ENCODE peak calls at places on chromosomes 2 and 18, in seven cellular contexts. Z is adrenal gland, X is ovary, J is endothelial cell of umbilical vein, H is A549, L is IMR-90, Q is transverse colon. W is an unnamed sample.
A peak's percentile ranks its signal among the peaks of the same experiment; 100 is the strongest.

GRCh38 chr2:122078451-122078850 is 323.0 kb downstream of the TSN start:
- DNase-seq in J (no peak), Q (no peak), L (peak; percentile 19), Z (no peak), H (no peak), X (no peak), W (no peak)

GRCh38 chr2:68715353-68716041 is 19.1 kb upstream of the ARHGAP25 start:
- DNase-seq in X (peak; percentile 25), Z (peak; percentile 73), J (peak; percentile 54), H (peak; percentile 81), Q (peak; percentile 69), L (peak; percentile 38), W (peak; percentile 61)

GRCh38 chr2:219875036-219875435 is 247.6 kb downstream of the SLC4A3 start:
- DNase-seq in L (no peak), J (no peak), Q (no peak), H (no peak), Z (no peak), X (no peak), W (no peak)

GRCh38 chr2:67242456-67242855 is 154.7 kb upstream of the ETAA1 start:
- DNase-seq in Z (no peak), X (no peak), H (no peak), L (no peak), Q (no peak), J (no peak), W (no peak)

GRCh38 chr2:44100351-44100750 is 68.3 kb upstream of the PPM1B start:
- DNase-seq in Z (peak; percentile 89), L (peak; percentile 95), J (peak; percentile 52), H (peak; percentile 60), Q (peak; percentile 40), X (no peak), W (peak; percentile 77)

GRCh38 chr18:11147371-11147860 is 2.0 kb downstream of the PIEZO2 start:
- DNase-seq in L (no peak), X (no peak), Q (no peak), J (no peak), Z (no peak), H (no peak), W (no peak)

GRCh38 chr2:95759481-95760246 is 167.9 kb downstream of the TRIM43 start:
- DNase-seq in Q (no peak), H (no peak), Z (no peak), J (no peak), X (no peak), L (no peak), W (no peak)

GRCh38 chr2:45199973-45200372 is 190.7 kb upstream of the SIX2 start:
- DNase-seq in Q (no peak), H (no peak), X (no peak), Z (no peak), J (no peak), L (no peak), W (no peak)

GRCh38 chr2:61722311-61722710 is 131.5 kb downstream of the FAM161A start:
- DNase-seq in H (no peak), J (no peak), Q (no peak), Z (no peak), X (no peak), L (no peak), W (no peak)

GRCh38 chr18:13397504-13398163 is 179.1 kb downstream of the LDLRAD4 start:
- DNase-seq in J (no peak), H (no peak), X (no peak), Z (no peak), L (no peak), Q (no peak), W (no peak)

GRCh38 chr2:27245116-27245515 is 17.7 kb downstream of the SLC30A3 start:
- DNase-seq in H (no peak), X (no peak), L (no peak), Q (no peak), J (no peak), Z (no peak), W (no peak)

GRCh38 chr2:27249891-27250651 is 12.8 kb downstream of the SLC30A3 start:
- DNase-seq in Z (peak; percentile 71), X (no peak), Q (peak; percentile 58), H (peak; percentile 65), L (peak; percentile 31), J (peak; percentile 64), W (no peak)

GRCh38 chr2:27249077-27249890 is 13.6 kb downstream of the SLC30A3 start:
- DNase-seq in L (no peak), Q (no peak), X (no peak), H (no peak), J (peak; percentile 75), Z (no peak), W (no peak)

GRCh38 chr2:27245620-27246019 is 17.2 kb downstream of the SLC30A3 start:
- DNase-seq in X (no peak), J (no peak), L (no peak), H (no peak), Q (no peak), Z (no peak), W (no peak)

GRCh38 chr2:27247893-27248292 is 15.0 kb downstream of the SLC30A3 start:
- DNase-seq in X (no peak), H (no peak), J (no peak), Q (no peak), L (no peak), Z (no peak), W (no peak)
- TF ChIP-seq POLR2A in X (no peak), H (no peak), J (no peak), Q (no peak), L (no peak), Z (no peak), W (no peak)

GRCh38 chr2:84965827-84966226 is 5.1 kb upstream of the KCMF1 start:
- DNase-seq in Q (no peak), X (no peak), H (no peak), J (no peak), Z (no peak), L (no peak), W (no peak)

GRCh38 chr2:84970956-84971798 is at the start of gene KCMF1:
- DNase-seq in H (peak; percentile 89), L (peak; percentile 74), X (peak; percentile 82), Q (peak; percentile 83), J (peak; percentile 30), Z (peak; percentile 77), W (peak; percentile 57)

GRCh38 chr2:84969511-84970265 is 1.3 kb upstream of the KCMF1 start:
- DNase-seq in Z (peak; percentile 33), J (peak; percentile 55), X (no peak), H (peak; percentile 52), Q (no peak), L (peak; percentile 31), W (no peak)

GRCh38 chr2:84971799-84972790 is 1.1 kb downstream of the KCMF1 start:
- DNase-seq in Z (peak; percentile 61), L (peak; percentile 42), J (peak; percentile 48), X (peak; percentile 52), Q (peak; percentile 64), H (peak; percentile 46), W (no peak)

DNA sequence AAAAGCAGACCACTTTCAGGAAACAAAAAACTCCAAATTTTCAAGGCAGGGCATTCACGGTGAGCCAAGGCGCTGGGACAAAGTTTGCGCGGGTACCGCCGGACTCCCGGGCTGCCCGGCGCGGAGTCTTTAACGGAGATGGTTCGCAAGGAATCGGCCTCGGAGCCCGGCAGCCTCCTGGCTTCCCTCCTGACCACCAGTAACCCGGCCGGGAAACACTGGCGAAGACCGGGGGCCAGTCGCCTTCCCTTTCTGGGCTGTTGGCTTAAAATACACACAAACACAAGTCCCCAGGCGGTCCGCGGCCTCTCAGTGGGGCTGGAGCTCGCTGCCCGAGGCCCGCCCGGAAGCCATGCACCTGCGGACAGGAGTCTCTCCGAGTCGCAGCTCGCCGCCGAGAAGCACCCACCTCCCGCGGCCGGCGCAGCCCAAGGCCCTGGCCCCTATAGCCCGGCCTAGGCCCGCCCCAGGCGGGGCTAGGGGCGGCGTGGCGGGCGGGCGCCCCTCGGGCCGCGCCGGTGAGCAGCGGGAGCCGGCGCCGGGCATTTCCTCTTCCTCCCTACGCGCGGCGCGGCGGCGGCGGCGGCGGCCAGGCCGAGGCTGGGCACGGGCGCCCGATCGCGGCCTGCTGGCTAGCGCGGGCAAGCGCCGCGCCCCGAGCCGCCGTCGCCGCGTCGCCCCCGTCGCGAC is 550 bp upstream of the KCMF1 start:
- DNase-seq in Z (peak; percentile 64), Q (peak; percentile 74), J (peak; percentile 69), L (peak; percentile 36), H (peak; percentile 70), X (peak; percentile 68), W (peak; percentile 45)
- TF ChIP-seq POLR2A in Z (peak; percentile 52), Q (peak; percentile 68), J (peak; percentile 62), L (peak; percentile 14), H (peak; percentile 53), X (no peak), W (no peak)

DNA sequence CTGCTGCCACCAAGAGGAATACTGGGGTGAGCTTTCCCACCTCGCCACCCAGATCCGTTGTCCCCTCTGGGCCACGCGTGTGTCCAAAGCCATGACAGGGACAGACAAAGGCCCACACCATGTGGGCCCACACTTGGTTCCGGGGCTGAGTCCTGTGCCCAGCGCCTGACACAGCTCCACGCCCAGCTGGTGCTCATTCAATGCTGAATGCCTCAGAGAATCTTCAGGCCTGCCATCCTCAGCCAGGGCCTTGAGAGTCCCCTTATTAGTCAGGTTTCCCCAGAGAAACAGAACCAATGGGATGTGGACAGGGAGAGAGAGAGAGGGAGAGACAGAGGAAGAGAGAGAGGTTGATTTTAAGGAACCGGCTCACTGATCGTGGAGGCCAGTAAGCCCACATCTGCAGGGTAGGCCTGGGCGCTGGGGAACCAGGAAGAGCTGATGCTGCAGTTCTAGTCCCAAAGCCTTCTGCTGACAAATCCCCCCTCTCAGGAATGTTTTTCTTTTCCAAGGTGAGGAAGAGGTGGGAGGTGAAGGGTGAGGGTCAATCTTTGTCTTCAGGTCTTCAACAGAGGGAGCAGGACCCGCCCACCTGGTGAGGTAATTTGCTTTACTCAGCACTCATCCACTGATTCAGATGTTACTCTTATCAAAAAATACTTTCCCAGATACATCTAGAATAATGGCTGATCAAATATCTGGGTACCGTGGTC is 10.2 kb upstream of the SPATA3 start:
- DNase-seq in L (no peak), H (no peak), X (no peak), J (no peak), Z (no peak), Q (no peak), W (no peak)
- TF ChIP-seq POLR2A in L (no peak), H (no peak), X (no peak), J (no peak), Z (no peak), Q (no peak), W (no peak)

GRCh38 chr18:12307871-12308385 is at the start of gene TUBB6:
- DNase-seq in L (peak; percentile 81), Z (peak; percentile 57), J (peak; percentile 85), X (peak; percentile 77), H (peak; percentile 38), Q (peak; percentile 64), W (peak; percentile 57)
- TF ChIP-seq POLR2A in L (peak; percentile 97), Z (peak; percentile 25), J (peak; percentile 87), X (no peak), H (peak; percentile 81), Q (peak; percentile 22), W (peak; percentile 91)

GRCh38 chr2:63050916-63051794 is 525 bp downstream of the OTX1 start:
- DNase-seq in H (no peak), X (peak; percentile 43), Q (no peak), J (no peak), L (no peak), Z (no peak), W (no peak)
- TF ChIP-seq POLR2A in H (no peak), X (no peak), Q (no peak), J (no peak), L (no peak), Z (no peak), W (no peak)

W was measured in H54.